ENCODE peak calls at places on chromosomes 3 and 15, in six cellular contexts. N, X, I, W, H and K are unnamed samples.

GRCh38 chr3:66383998-66384745 is 116.7 kb downstream of the LRIG1 start:
- DNase-seq in N (no peak), X (no peak), I (no peak), W (no peak), H (no peak), K (no peak)

GRCh38 chr3:97111237-97111636 is 296.8 kb downstream of the EPHA6 start:
- DNase-seq in N (no peak), X (no peak), I (no peak), W (no peak), H (no peak), K (no peak)

GRCh38 chr3:138426211-138426610 is 8.2 kb upstream of the ESYT3 start:
- DNase-seq in N (no peak), X (no peak), I (peak), W (no peak), H (peak), K (peak)

GRCh38 chr15:66692391-66692790 is 9.6 kb upstream of the SMAD6 start:
- DNase-seq in N (no peak), X (no peak), I (no peak), W (no peak), H (no peak), K (no peak)

GRCh38 chr3:24360946-24361345 is 133.7 kb downstream of the THRB start:
- DNase-seq in N (no peak), X (no peak), I (no peak), W (no peak), H (no peak), K (no peak)

GRCh38 chr3:10240799-10241198 is 7.5 kb upstream of the TATDN2 start:
- DNase-seq in N (no peak), X (no peak), I (no peak), W (no peak), H (no peak), K (no peak)

GRCh38 chr3:86960551-86960950 is 30.4 kb downstream of the VGLL3 start:
- DNase-seq in N (no peak), X (no peak), I (no peak), W (no peak), H (no peak), K (peak)

GRCh38 chr3:188491276-188491687 is 337.3 kb downstream of the LPP start:
- DNase-seq in N (no peak), X (no peak), I (peak), W (no peak), H (peak), K (peak)

GRCh38 chr15:100918034-100918689 is 995 bp upstream of the LRRK1 start:
- DNase-seq in N (peak), X (no peak), I (peak), W (peak), H (peak), K (peak)

GRCh38 chr3:148002705-148003205 is 593.6 kb downstream of the ZIC1 start:
- DNase-seq in N (no peak), X (no peak), I (no peak), W (no peak), H (no peak), K (no peak)

GRCh38 chr3:104907507-104907906 is 459.2 kb upstream of the ALCAM start:
- DNase-seq in N (no peak), X (no peak), I (peak), W (no peak), H (peak), K (peak)

GRCh38 chr3:108202834-108203233 is 19.4 kb downstream of the IFT57 start:
- DNase-seq in N (no peak), X (no peak), I (no peak), W (no peak), H (peak), K (no peak)

GRCh38 chr3:184805351-184806038 is 6.5 kb upstream of the VPS8 start:
- DNase-seq in N (no peak), X (no peak), I (no peak), W (no peak), H (no peak), K (no peak)

GRCh38 chr3:8629151-8630021 is 15.2 kb downstream of the SSUH2 start:
- DNase-seq in N (no peak), X (no peak), I (peak), W (no peak), H (peak), K (peak)

GRCh38 chr3:52277071-52277964 is 1.1 kb downstream of the WDR82 start:
- DNase-seq in N (peak), X (no peak), I (peak), W (peak), H (peak), K (peak)

GRCh38 chr3:52280046-52280445 is 1.6 kb upstream of the WDR82 start:
- DNase-seq in N (no peak), X (no peak), I (peak), W (no peak), H (no peak), K (peak)

GRCh38 chr3:52281980-52282801 is 3.7 kb upstream of the WDR82 start:
- DNase-seq in N (no peak), X (no peak), I (no peak), W (no peak), H (no peak), K (peak)

GRCh38 chr3:52278510-52279069 is at the start of gene WDR82:
- DNase-seq in N (peak), X (peak), I (peak), W (peak), H (peak), K (peak)

GRCh38 chr3:52277972-52278509 is 408 bp downstream of the WDR82 start:
- DNase-seq in N (peak), X (no peak), I (peak), W (peak), H (no peak), K (peak)
- TF ChIP-seq CTCF in N (peak), X (peak), I (peak), W (peak), H (peak), K (peak)

GRCh38 chr3:3799173-3800075 is at the start of gene LRRN1:
- DNase-seq in N (no peak), X (peak), I (no peak), W (peak), H (no peak), K (no peak)

GRCh38 chr3:3801510-3801841 is 2.2 kb downstream of the LRRN1 start:
- DNase-seq in N (no peak), X (no peak), I (no peak), W (no peak), H (no peak), K (no peak)

GRCh38 chr3:3800076-3800448 is 831 bp downstream of the LRRN1 start:
- DNase-seq in N (no peak), X (no peak), I (no peak), W (no peak), H (no peak), K (no peak)

GRCh38 chr3:3802021-3802420 is 2.8 kb downstream of the LRRN1 start:
- DNase-seq in N (no peak), X (no peak), I (no peak), W (no peak), H (no peak), K (no peak)

DNA sequence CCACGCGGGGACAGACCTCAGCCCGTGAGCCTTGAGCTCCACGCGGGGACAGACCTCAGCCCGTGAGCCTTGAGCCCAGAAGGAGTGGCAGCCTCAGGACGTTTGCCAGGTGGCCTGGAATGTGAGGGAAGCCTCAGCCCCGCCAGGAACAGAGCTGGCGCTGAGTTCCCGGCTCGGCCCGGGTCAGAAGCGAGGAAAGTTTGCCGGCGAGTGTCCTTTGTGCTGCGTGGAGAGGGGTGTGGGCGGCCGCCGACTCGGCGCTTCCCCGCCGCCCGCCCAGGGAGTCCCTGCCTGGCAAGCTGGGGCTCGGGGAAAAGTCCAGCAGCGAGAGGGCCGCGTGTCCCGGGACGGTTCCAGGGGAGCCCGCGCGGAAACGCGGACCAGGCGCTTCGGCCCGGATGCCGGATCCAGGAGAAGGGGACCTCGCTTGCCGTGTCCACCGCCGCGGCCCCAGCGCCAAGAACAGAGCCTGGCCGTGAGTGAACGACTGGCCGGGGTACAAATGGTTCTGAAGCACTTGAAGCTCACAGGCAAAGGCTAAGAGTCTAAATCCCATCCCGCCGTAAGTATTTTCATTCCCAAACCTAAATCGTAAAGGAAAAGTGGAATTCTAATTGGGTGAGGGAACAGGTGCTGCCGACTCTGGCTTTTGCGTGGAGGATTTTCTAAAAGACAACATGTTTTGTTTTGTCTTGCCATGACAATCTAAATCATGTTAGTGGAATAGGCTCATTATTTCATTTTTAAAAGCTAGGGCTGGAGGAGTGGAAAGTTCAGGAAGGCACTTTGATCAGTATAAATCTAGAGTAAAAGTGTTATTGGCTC is 1.7 kb downstream of the LRRN1 start:
- DNase-seq in N (no peak), X (no peak), I (no peak), W (no peak), H (no peak), K (no peak)
- H3K4me3 ChIP-seq in N (peak), X (peak), I (no peak), W (peak), H (peak), K (no peak)

GRCh38 chr3:168467085-168467714 is 371.5 kb upstream of the GOLIM4 start:
- DNase-seq in N (no peak), X (no peak), I (peak), W (peak), H (peak), K (peak)
- TF ChIP-seq CTCF in N (no peak), X (no peak), I (peak), W (peak), H (peak), K (peak)

DNA sequence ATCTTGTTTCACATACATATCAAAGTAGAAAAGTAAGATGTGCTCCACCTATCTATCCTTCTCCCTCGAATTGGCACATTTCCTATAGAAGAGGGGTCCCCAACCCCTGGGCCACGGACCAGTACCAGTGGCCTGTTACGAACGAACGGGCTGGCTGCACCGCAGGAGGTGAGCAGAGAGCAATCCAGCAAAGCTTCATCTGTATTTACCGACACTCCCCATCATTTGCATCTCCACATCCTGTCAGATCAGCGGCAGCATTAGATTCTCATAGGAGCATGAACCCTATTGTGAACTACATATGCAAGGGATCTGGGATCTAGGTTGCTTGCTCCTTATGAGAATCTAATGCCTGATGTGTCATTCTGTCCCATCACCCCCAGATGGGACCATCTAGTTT is 94.9 kb upstream of the CGNL1 start:
- DNase-seq in N (no peak), X (no peak), I (no peak), W (no peak), H (no peak), K (no peak)
- H3K4me3 ChIP-seq in N (no peak), X (no peak), I (no peak), W (no peak), H (no peak), K (no peak)

DNA sequence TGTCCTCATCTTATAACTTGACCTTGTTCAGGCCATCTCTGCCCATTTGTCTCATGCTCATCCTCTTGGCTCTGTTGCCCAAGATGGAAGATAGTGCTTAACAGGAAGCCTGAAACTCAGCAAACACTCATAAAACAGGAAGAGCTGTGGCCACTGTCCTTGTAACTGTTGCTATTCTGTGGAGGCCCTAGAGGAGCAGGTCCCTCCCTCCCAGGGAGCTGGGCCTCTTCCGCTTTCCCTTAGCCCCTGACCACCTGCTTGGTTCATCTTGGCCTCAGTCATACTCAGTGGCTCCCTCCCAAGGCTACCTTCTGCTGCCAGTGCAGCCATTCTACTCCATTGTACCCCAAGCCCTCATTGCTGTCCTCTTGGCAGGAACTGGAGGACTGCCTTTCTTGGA is 3.5 kb downstream of the MAPKAPK3 start:
- DNase-seq in N (no peak), X (no peak), I (no peak), W (no peak), H (no peak), K (no peak)
- TF ChIP-seq CTCF in N (no peak), X (no peak), I (no peak), W (no peak), H (no peak), K (no peak)

GRCh38 chr3:122974764-122975162 is 52.8 kb downstream of the SEMA5B start:
- DNase-seq in N (peak), X (no peak), I (peak), W (no peak), H (peak), K (peak)
- H3K4me3 ChIP-seq in N (no peak), X (no peak), I (no peak), W (no peak), H (no peak), K (no peak)

GRCh38 chr3:128950223-128950938 is 43.5 kb downstream of the CFAP92 start:
- DNase-seq in N (no peak), X (no peak), I (peak), W (peak), H (peak), K (peak)
- TF ChIP-seq CTCF in N (no peak), X (no peak), I (peak), W (peak), H (peak), K (peak)